ENCODE peak calls at places on chromosomes 12 and 14, in four cellular contexts. Q, V, U and O are unnamed samples.

GRCh38 chr14:71527807-71528206 is 404.4 kb upstream of the RGS6 start:
- DNase-seq in V (no peak), Q (no peak), U (no peak), O (no peak)

GRCh38 chr12:29756741-29757390 is 26.9 kb downstream of the TMTC1 start:
- DNase-seq in U (no peak), Q (no peak), V (no peak), O (no peak)

GRCh38 chr14:23028800-23029199 is 5.9 kb downstream of the PSMB5 start:
- DNase-seq in Q (no peak), U (no peak), V (no peak), O (no peak)

GRCh38 chr14:69259531-69260245 is at the start of gene GALNT16:
- DNase-seq in V (no peak), U (peak; percentile 84), Q (no peak), O (peak; percentile 92)

GRCh38 chr12:106633451-106633823 is 50.6 kb downstream of the RFX4 start:
- DNase-seq in Q (no peak), V (peak; percentile 14), U (no peak), O (no peak)

GRCh38 chr12:108120863-108121165 is 8.3 kb upstream of the WSCD2 start:
- DNase-seq in Q (no peak), V (no peak), U (no peak), O (no peak)

GRCh38 chr12:46206471-46206870 is 62.4 kb downstream of the SLC38A1 start:
- DNase-seq in Q (no peak), U (no peak), V (no peak), O (no peak)

GRCh38 chr12:128829870-128830504 is 6.2 kb upstream of the SLC15A4 start:
- DNase-seq in Q (peak; percentile 97), U (no peak), V (no peak), O (no peak)

GRCh38 chr12:96233941-96234461 is 39.8 kb downstream of the ELK3 start:
- DNase-seq in Q (no peak), V (no peak), U (no peak), O (peak; percentile 53)

GRCh38 chr14:62301911-62302310 is 539.7 kb downstream of the SNAPC1 start:
- DNase-seq in V (no peak), U (no peak), Q (no peak), O (no peak)

GRCh38 chr12:15505616-15506015 is 183.3 kb downstream of the PTPRO start:
- DNase-seq in Q (no peak), V (no peak), U (no peak), O (no peak)

GRCh38 chr14:49218436-49219092 is 367.6 kb downstream of the RPS29 start:
- DNase-seq in Q (no peak), V (no peak), U (no peak), O (no peak)

GRCh38 chr14:81400852-81401251 is 728 bp upstream of the STON2 start:
- DNase-seq in U (no peak), V (no peak), Q (no peak), O (no peak)

GRCh38 chr14:103543721-103544626 is 15.0 kb downstream of the TRMT61A start:
- DNase-seq in U (peak; percentile 56), V (no peak), Q (no peak), O (peak; percentile 35)

GRCh38 chr14:66379116-66379515 is 107.1 kb upstream of the CCDC196 start:
- DNase-seq in V (no peak), Q (no peak), U (no peak), O (no peak)

GRCh38 chr12:27226319-27226984 is 17.6 kb upstream of the STK38L start:
- DNase-seq in V (peak; percentile 15), U (no peak), Q (no peak), O (no peak)

GRCh38 chr14:89507521-89507920 is 90.5 kb upstream of the FOXN3 start:
- DNase-seq in V (peak; percentile 32), Q (peak; percentile 52), U (no peak), O (no peak)

GRCh38 chr12:116714175-116714574 is 23.7 kb downstream of the SPRING1 start:
- DNase-seq in U (no peak), V (no peak), Q (no peak), O (no peak)

GRCh38 chr14:74469548-74470518 is 23.3 kb downstream of the NPC2 start:
- DNase-seq in V (no peak), U (peak; percentile 11), Q (no peak), O (no peak)

GRCh38 chr14:97306133-97306784 is 509.1 kb downstream of the VRK1 start:
- DNase-seq in Q (peak; percentile 42), V (no peak), U (no peak), O (no peak)

GRCh38 chr12:21656931-21657335 is 709 bp downstream of the LDHB start:
- DNase-seq in V (no peak), U (no peak), Q (no peak), O (peak; percentile 38)

GRCh38 chr12:125259525-125259924 is 194.3 kb downstream of the AACS start:
- DNase-seq in Q (no peak), V (no peak), U (no peak), O (no peak)

GRCh38 chr12:103676863-103677262 is 89.8 kb downstream of the STAB2 start:
- DNase-seq in U (no peak), Q (no peak), V (no peak), O (no peak)

GRCh38 chr12:102962532-102962931 is 5.1 kb downstream of the ASCL1 start:
- DNase-seq in Q (no peak), U (no peak), V (no peak), O (no peak)

GRCh38 chr12:6975297-6976032 is 4.8 kb downstream of the EMG1 start:
- DNase-seq in U (no peak), V (no peak), Q (no peak), O (no peak)

GRCh38 chr12:121668750-121669524 is 517 bp downstream of the MORN3 start:
- DNase-seq in V (peak; percentile 28), Q (no peak), U (peak; percentile 80), O (peak; percentile 84)

GRCh38 chr12:100234591-100235304 is 32.1 kb downstream of the DEPDC4 start:
- DNase-seq in V (peak; percentile 44), Q (peak; percentile 1), U (no peak), O (peak; percentile 38)

GRCh38 chr12:54993181-54993835 is 8.7 kb upstream of the TESPA1 start:
- DNase-seq in Q (no peak), U (peak; percentile 55), V (peak; percentile 59), O (peak; percentile 60)

GRCh38 chr12:84166812-84167211 is 745.8 kb downstream of the SLC6A15 start:
- DNase-seq in U (no peak), Q (no peak), V (no peak), O (no peak)

GRCh38 chr14:89134640-89135039 is 282.4 kb downstream of the FOXN3 start:
- DNase-seq in U (no peak), V (no peak), Q (no peak), O (no peak)

GRCh38 chr12:101902641-101903040 is 25.3 kb downstream of the DRAM1 start:
- DNase-seq in U (no peak), V (no peak), Q (no peak), O (no peak)

GRCh38 chr12:63362801-63363200 is 211.8 kb upstream of the AVPR1A start:
- DNase-seq in V (no peak), U (no peak), Q (no peak), O (no peak)

GRCh38 chr12:123075591-123076171 is 75.2 kb downstream of the PITPNM2 start:
- DNase-seq in U (peak; percentile 63), Q (no peak), V (peak; percentile 78), O (no peak)
- H3K27ac ChIP-seq in U (no peak overlapping the region), Q (no peak overlapping the region), V (peak overlapping the region; percentile 43), O (peak overlapping the region; percentile 62)

DNA sequence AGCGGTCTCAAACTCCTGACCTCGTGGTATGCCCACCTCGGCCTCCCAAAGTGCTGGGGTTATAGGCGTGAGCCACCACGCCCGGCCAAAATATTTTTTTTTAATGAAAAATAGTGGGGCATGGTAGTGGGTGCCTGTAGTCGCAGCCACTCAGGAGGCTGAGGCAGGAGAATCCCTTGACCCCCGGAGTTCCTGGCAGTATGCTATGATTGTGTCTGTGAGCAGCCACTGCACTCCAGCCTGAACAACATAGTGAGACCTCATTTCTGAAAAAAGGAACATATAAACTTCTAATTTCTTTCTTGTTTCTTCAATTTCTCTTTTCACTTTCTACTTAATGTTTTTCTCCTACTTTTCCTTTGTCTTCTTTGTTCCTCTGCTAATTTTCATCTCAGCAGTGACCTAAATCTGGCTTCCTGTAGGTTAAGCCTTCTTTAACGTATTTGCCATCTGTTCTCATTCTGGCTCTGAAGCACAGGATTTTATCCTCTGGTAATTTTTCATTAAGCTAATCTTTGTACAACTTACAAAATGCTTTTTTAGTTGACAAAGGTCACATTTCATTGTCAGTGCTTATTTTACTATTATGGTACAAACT is 4.5 kb upstream of the RPGRIP1 start:
- DNase-seq in V (no peak), U (no peak), Q (no peak), O (no peak)
- TF ChIP-seq TCF12 in V (no peak), U (no peak), Q (no peak), O (no peak)

GRCh38 chr12:52945389-52946232 is 3.3 kb upstream of the KRT18 start:
- DNase-seq in U (peak; percentile 74), V (peak; percentile 92), Q (no peak), O (no peak)
- H3K27ac ChIP-seq in U (peak overlapping the region; percentile 56), V (peak overlapping the region; percentile 100), Q (no peak overlapping the region), O (peak overlapping the region; percentile 56)

DNA sequence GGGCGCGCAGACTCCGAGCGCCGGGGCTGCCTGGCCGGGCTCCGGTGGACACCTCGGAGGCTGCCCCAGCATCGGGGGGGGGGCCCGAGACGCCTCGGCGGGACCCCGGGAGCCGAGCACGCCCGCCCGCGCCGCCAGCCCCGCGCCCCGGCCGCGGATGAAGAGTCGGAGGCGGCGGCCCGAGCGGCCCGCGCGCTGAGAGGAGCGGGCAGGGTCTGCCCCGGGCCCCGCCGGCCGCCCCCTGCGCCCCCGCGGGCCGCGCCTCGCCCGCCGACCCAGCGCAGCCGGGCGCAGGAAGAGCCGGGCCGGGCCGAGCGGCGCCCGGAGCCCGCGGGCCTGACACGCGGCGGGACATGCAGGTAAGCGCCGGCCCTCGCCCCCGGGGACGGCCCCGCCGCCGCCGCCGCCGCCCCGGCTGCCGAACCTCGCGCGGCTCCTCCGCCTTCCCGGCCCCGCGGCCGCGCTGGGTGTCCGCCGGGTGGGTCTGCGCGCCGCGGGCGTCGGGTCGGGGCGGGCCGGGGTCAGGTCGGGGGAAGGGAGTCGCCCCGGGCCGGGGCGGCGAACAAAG is 63.7 kb downstream of the FBXL14 start:
- DNase-seq in U (no peak), V (no peak), Q (no peak), O (peak; percentile 79)
- TF ChIP-seq TCF12 in U (no peak), V (no peak), Q (no peak), O (no peak)

GRCh38 chr14:36938678-36939077 is 233.7 kb downstream of the SLC25A21 start:
- DNase-seq in U (no peak), V (no peak), Q (no peak), O (no peak)
- H3K27ac ChIP-seq in U (no peak overlapping the region), V (no peak overlapping the region), Q (no peak overlapping the region), O (no peak overlapping the region)

GRCh38 chr14:99659333-99659741 is 14.4 kb downstream of the HHIPL1 start:
- DNase-seq in V (no peak), Q (no peak), U (peak; percentile 68), O (no peak)
- TF ChIP-seq TCF12 in V (no peak), Q (no peak), U (no peak), O (no peak)